ENCODE peak calls at places on chromosomes 7 and 10, in four cellular contexts. One of them, this sample, is unnamed.

GRCh38 chr10:43236176-43236850 is 30.6 kb downstream of the RASGEF1A start:
- DNase-seq in A549: no peak
- DNase-seq in K562: no peak
- DNase-seq in SK-N-SH: no peak
- DNase-seq in this sample: no peak

GRCh38 chr10:82910301-82910700 is 1035.3 kb downstream of the NRG3 start:
- DNase-seq in A549: no peak
- DNase-seq in K562: no peak
- DNase-seq in SK-N-SH: no peak
- DNase-seq in this sample: no peak

GRCh38 chr7:105278565-105278964 is 110.2 kb downstream of the SRPK2 start:
- DNase-seq in A549: no peak
- DNase-seq in K562: no peak
- DNase-seq in SK-N-SH: no peak
- DNase-seq in this sample: no peak

GRCh38 chr7:64463636-64464375 is 99.1 kb downstream of the ZNF680 start:
- DNase-seq in A549: no peak
- DNase-seq in K562: peak
- DNase-seq in SK-N-SH: peak
- DNase-seq in this sample: no peak

GRCh38 chr10:87658858-87659555 is 671 bp upstream of the PAPSS2 start:
- DNase-seq in A549: peak
- DNase-seq in K562: no peak
- DNase-seq in SK-N-SH: no peak
- DNase-seq in this sample: no peak

GRCh38 chr10:27369832-27370231 is 129.2 kb upstream of the ACBD5 start:
- DNase-seq in A549: peak
- DNase-seq in K562: no peak
- DNase-seq in SK-N-SH: no peak
- DNase-seq in this sample: no peak

GRCh38 chr7:85023066-85023687 is 163.7 kb downstream of the SEMA3D start:
- DNase-seq in A549: peak
- DNase-seq in K562: peak
- DNase-seq in SK-N-SH: no peak
- DNase-seq in this sample: no peak

GRCh38 chr7:103712991-103713778 is 267.2 kb upstream of the SLC26A5 start:
- DNase-seq in A549: no peak
- DNase-seq in K562: no peak
- DNase-seq in SK-N-SH: no peak
- DNase-seq in this sample: no peak

GRCh38 chr10:122233857-122234348 is 37.2 kb upstream of the BTBD16 start:
- DNase-seq in A549: no peak
- DNase-seq in K562: no peak
- DNase-seq in SK-N-SH: peak
- DNase-seq in this sample: no peak

GRCh38 chr10:1575481-1576244 is 161.7 kb downstream of the ADARB2 start:
- DNase-seq in A549: no peak
- DNase-seq in K562: no peak
- DNase-seq in SK-N-SH: no peak
- DNase-seq in this sample: no peak

GRCh38 chr10:2351566-2351965 is 614.2 kb upstream of the ADARB2 start:
- DNase-seq in A549: no peak
- DNase-seq in K562: no peak
- DNase-seq in SK-N-SH: no peak
- DNase-seq in this sample: no peak

GRCh38 chr7:128810473-128810872 is 18.7 kb downstream of the CCDC136 start:
- DNase-seq in A549: no peak
- DNase-seq in K562: no peak
- DNase-seq in SK-N-SH: no peak
- DNase-seq in this sample: no peak

GRCh38 chr10:129769381-129770116 is 194.5 kb downstream of the EBF3 start:
- DNase-seq in A549: no peak
- DNase-seq in K562: no peak
- DNase-seq in SK-N-SH: no peak
- DNase-seq in this sample: no peak

GRCh38 chr7:151439855-151440798 is at the start of gene CRYGN:
- DNase-seq in A549: no peak
- DNase-seq in K562: no peak
- DNase-seq in SK-N-SH: peak
- DNase-seq in this sample: no peak

GRCh38 chr10:70124415-70124814 is 8.2 kb downstream of the AIFM2 start:
- DNase-seq in A549: no peak
- DNase-seq in K562: no peak
- DNase-seq in SK-N-SH: no peak
- DNase-seq in this sample: no peak

DNA sequence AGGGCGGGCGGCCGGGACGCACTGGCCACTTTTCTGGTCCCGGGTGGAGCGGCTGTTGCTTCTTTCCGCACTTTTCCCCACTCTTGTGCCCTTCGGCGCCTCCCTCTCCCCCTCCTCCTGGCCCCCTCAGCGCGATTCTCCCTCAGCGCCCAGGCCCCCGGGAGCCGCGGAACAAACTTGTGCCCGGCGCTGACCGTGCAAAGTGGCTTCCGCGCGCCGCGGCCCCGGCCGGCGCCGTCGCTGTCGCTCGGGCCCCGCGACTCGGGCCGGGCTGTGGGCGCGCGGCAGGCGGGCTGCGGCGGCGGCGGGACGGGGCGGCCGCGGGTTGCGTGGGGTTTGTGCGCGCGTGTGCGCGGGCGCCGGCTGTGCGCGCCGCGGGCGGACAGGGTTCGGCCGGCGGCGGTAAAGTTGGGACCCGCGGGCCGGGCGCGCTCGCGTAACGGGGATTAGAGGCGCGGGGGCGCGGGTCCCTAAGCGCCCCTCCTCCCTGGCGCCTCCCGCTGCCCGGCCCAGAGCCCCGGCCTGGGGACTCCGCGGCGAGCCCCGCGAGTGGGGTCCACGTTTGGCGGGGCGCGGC is 674 bp downstream of the ZEB1 start:
- DNase-seq in A549: no peak
- DNase-seq in K562: no peak
- DNase-seq in SK-N-SH: peak
- DNase-seq in this sample: no peak
- TF ChIP-seq RCOR1 in A549: no peak
- TF ChIP-seq RCOR1 in K562: no peak
- TF ChIP-seq RCOR1 in SK-N-SH: no peak
- TF ChIP-seq RCOR1 in this sample: no peak

DNA sequence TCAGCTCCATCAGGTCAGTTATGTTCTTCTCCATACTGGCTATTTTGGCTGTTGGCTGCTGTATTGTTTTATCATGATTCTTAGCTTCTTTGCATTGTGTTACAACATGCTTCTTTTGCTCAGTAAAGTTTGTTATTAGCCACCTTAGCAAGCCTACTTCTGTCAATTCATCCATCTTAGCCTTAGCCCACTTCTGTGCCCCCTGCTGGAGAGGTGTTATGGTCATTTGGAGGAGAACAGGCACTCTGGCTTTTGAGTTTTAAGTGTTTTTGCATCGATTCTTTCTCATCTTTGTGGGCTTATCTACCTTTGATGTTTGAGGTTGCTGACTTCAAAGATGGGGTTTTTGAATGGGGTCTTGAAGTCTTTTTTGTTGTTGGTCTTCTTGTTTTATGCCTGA is 204.6 kb upstream of the FOXP2 start:
- DNase-seq in A549: no peak
- DNase-seq in K562: no peak
- DNase-seq in SK-N-SH: no peak
- DNase-seq in this sample: no peak
- TF ChIP-seq CHD2 in A549: no peak
- TF ChIP-seq CHD2 in K562: no peak
- TF ChIP-seq CHD2 in SK-N-SH: no peak
- TF ChIP-seq CHD2 in this sample: no peak

GRCh38 chr7:867406-868188 is 8.8 kb upstream of the GET4 start:
- DNase-seq in A549: peak
- DNase-seq in K562: no peak
- DNase-seq in SK-N-SH: no peak
- DNase-seq in this sample: no peak

GRCh38 chr7:867001-867405 is 9.4 kb upstream of the GET4 start:
- DNase-seq in A549: no peak
- DNase-seq in K562: no peak
- DNase-seq in SK-N-SH: no peak
- DNase-seq in this sample: no peak

GRCh38 chr7:868189-868486 is 8.2 kb upstream of the GET4 start:
- DNase-seq in A549: no peak
- DNase-seq in K562: no peak
- DNase-seq in SK-N-SH: peak
- DNase-seq in this sample: no peak

GRCh38 chr7:871900-872537 is 4.3 kb upstream of the GET4 start:
- DNase-seq in A549: no peak
- DNase-seq in K562: no peak
- DNase-seq in SK-N-SH: no peak
- DNase-seq in this sample: no peak

DNA sequence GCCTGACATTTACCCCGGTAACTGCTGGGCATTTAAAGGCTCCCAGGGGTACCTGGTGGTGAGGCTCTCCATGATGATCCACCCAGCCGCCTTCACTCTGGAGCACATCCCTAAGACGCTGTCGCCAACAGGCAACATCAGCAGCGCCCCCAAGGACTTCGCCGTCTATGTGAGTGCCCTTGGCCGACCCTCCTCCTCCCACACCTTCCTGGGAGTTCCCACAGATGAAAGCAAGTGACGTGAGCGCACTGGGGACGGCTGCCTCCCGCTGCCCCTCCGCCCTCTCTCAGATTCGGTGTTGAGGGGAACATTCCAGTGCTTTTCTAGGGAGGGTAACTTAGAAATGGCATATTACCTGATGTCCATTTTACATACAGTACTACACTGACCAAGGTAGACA is 7.0 kb upstream of the GET4 start:
- DNase-seq in A549: no peak
- DNase-seq in K562: no peak
- DNase-seq in SK-N-SH: no peak
- DNase-seq in this sample: no peak
- TF ChIP-seq RCOR1 in A549: no peak
- TF ChIP-seq RCOR1 in K562: no peak
- TF ChIP-seq RCOR1 in SK-N-SH: no peak
- TF ChIP-seq RCOR1 in this sample: no peak

GRCh38 chr7:149188637-149189259 is 6.6 kb upstream of the ZNF282 start:
- DNase-seq in A549: no peak
- DNase-seq in K562: no peak
- DNase-seq in SK-N-SH: peak
- DNase-seq in this sample: no peak
- TF ChIP-seq CHD2 in A549: no peak
- TF ChIP-seq CHD2 in K562: no peak
- TF ChIP-seq CHD2 in SK-N-SH: no peak
- TF ChIP-seq CHD2 in this sample: no peak

GRCh38 chr7:123198668-123199652 is 809 bp downstream of the SLC13A1 start:
- DNase-seq in A549: no peak
- DNase-seq in K562: no peak
- DNase-seq in SK-N-SH: no peak
- DNase-seq in this sample: no peak

GRCh38 chr7:123208793-123209192 is 9.0 kb upstream of the SLC13A1 start:
- DNase-seq in A549: peak
- DNase-seq in K562: no peak
- DNase-seq in SK-N-SH: peak
- DNase-seq in this sample: no peak

GRCh38 chr7:123199869-123200268 is at the start of gene SLC13A1:
- DNase-seq in A549: no peak
- DNase-seq in K562: no peak
- DNase-seq in SK-N-SH: no peak
- DNase-seq in this sample: no peak

GRCh38 chr7:123201901-123202300 is 2.1 kb upstream of the SLC13A1 start:
- DNase-seq in A549: no peak
- DNase-seq in K562: no peak
- DNase-seq in SK-N-SH: no peak
- DNase-seq in this sample: no peak

GRCh38 chr7:123204206-123204835 is 4.6 kb upstream of the SLC13A1 start:
- DNase-seq in A549: no peak
- DNase-seq in K562: no peak
- DNase-seq in SK-N-SH: no peak
- DNase-seq in this sample: no peak
- TF ChIP-seq RCOR1 in A549: no peak
- TF ChIP-seq RCOR1 in K562: no peak
- TF ChIP-seq RCOR1 in SK-N-SH: no peak
- TF ChIP-seq RCOR1 in this sample: no peak

DNA sequence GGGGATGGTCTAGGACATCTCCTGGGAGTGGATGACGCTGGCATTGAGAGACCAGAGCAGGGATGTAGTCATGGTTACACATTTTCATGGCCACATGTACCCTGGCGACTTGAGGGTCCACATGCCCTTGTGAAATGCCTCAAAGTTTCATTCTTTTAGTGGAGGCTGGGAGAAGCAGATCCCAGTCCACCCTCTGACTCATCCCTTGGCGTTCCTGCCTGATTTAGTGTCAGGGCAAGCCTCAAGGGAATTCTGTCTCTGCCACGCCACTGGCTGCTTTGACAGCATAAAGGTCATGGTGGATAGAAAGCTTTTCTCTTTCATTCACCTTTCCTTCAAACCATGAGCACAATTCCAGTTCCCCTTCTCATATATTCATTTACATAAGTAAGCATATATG is 21.7 kb upstream of the KIF5B start:
- DNase-seq in A549: peak
- DNase-seq in K562: no peak
- DNase-seq in SK-N-SH: no peak
- DNase-seq in this sample: no peak
- TF ChIP-seq CHD2 in A549: no peak
- TF ChIP-seq CHD2 in K562: no peak
- TF ChIP-seq CHD2 in SK-N-SH: no peak
- TF ChIP-seq CHD2 in this sample: no peak

This sample was measured in GM12878.